ENCODE peak calls at places on chromosome 10, in five cellular contexts. M, F, S, V and P are unnamed samples. For H3K27me3, the result is how much of the 10 kb centered on the place peaks cover.

GRCh38 chr10:71042699-71043098 is 154.3 kb upstream of the PCBD1 start:
- DNase-seq in M (no peak), F (no peak), S (no peak), V (no peak), P (no peak)

GRCh38 chr10:12849351-12850181 is 151.9 kb downstream of the CCDC3 start:
- DNase-seq in M (no peak), F (no peak), S (no peak), V (no peak), P (no peak)

GRCh38 chr10:101272229-101272868 is 43.1 kb upstream of the LBX1 start:
- DNase-seq in M (peak), F (peak), S (peak), V (no peak), P (no peak)

GRCh38 chr10:88642991-88643390 is 21.3 kb upstream of the LIPF start:
- DNase-seq in M (peak), F (no peak), S (no peak), V (no peak), P (no peak)

GRCh38 chr10:118966131-118967125 is 63.1 kb upstream of the NANOS1 start:
- DNase-seq in M (no peak), F (no peak), S (no peak), V (no peak), P (no peak)

GRCh38 chr10:104026762-104027161 is 58.9 kb downstream of the COL17A1 start:
- DNase-seq in M (no peak), F (no peak), S (no peak), V (no peak), P (no peak)

GRCh38 chr10:124298891-124299290 is 119.8 kb downstream of the OAT start:
- DNase-seq in M (no peak), F (no peak), S (no peak), V (no peak), P (peak)

GRCh38 chr10:63665765-63666164 is 144.6 kb downstream of the REEP3 start:
- DNase-seq in M (peak), F (no peak), S (no peak), V (no peak), P (no peak)

GRCh38 chr10:17174626-17175025 is 26.8 kb downstream of the TRDMT1 start:
- DNase-seq in M (no peak), F (no peak), S (no peak), V (no peak), P (no peak)

GRCh38 chr10:132142396-132143161 is 44.2 kb upstream of the DPYSL4 start:
- DNase-seq in M (peak), F (peak), S (peak), V (peak), P (peak)

GRCh38 chr10:29634764-29635625 is at the start of gene SVIL:
- DNase-seq in M (peak), F (peak), S (no peak), V (peak), P (peak)

GRCh38 chr10:66980276-66980675 is 54.4 kb downstream of the LRRTM3 start:
- DNase-seq in M (no peak), F (no peak), S (no peak), V (no peak), P (no peak)

GRCh38 chr10:46550795-46551700 is 5.4 kb downstream of the GPRIN2 start:
- DNase-seq in M (no peak), F (no peak), S (no peak), V (peak), P (no peak)

GRCh38 chr10:119495061-119495505 is 47.4 kb downstream of the RGS10 start:
- DNase-seq in M (no peak), F (no peak), S (no peak), V (no peak), P (no peak)

GRCh38 chr10:98380493-98381339 is 34.3 kb downstream of the PYROXD2 start:
- DNase-seq in M (peak), F (no peak), S (no peak), V (no peak), P (no peak)

GRCh38 chr10:47091421-47091820 is 180.2 kb downstream of the PTPN20 start:
- DNase-seq in M (no peak), F (no peak), S (no peak), V (no peak), P (no peak)

GRCh38 chr10:60646966-60647796 is 131.1 kb upstream of the CDK1 start:
- DNase-seq in M (peak), F (peak), S (peak), V (no peak), P (no peak)

GRCh38 chr10:29960261-29960660 is 99.1 kb downstream of the JCAD start:
- DNase-seq in M (no peak), F (no peak), S (no peak), V (no peak), P (no peak)

GRCh38 chr10:4390219-4390618 is 435.8 kb upstream of the AKR1E2 start:
- DNase-seq in M (no peak), F (no peak), S (no peak), V (no peak), P (no peak)

GRCh38 chr10:69278446-69278963 is at the start of gene HK1:
- DNase-seq in M (peak), F (peak), S (no peak), V (no peak), P (no peak)
- H3K27ac ChIP-seq in M (peak), F (no peak), S (no peak), V (peak), P (no peak)

DNA sequence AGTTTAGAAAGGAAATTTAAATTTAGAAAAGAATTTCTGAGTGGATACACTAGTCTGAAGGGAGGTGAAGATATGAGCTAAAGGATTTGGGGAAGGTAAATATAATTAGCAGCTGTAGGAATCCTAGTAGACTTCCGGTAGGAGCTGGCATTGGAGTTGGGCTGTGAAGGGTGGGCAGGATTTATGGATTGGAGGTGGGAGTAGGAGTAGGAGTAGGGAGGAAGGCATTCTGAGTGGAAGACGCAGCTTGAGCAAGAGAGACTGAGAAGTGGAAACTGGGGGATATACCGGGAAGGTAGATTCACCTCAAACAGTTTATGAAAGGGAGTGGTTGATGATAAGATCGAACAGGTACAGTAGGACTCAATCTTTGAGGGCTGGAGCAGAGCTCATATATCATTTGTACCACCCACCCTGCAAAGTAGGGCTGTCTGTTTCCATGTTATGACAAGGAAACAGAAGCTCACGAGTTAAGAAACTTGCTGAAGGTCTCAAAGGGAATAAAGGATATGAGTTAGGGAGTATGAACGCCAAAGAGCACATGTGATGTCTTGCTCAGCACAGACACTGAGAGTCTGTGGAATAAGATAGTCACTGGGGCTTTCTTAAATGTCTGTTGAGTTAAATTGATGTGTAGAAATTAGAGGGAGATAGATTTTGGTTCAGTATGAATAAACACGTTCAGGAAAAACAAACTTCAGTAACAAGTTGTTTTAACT is 81.6 kb downstream of the RPS24 start:
- DNase-seq in M (no peak), F (no peak), S (no peak), V (no peak), P (no peak)
- H3K27me3 ChIP-seq in M (under half), F (under half), S (under half), V (under half), P (under half)

DNA sequence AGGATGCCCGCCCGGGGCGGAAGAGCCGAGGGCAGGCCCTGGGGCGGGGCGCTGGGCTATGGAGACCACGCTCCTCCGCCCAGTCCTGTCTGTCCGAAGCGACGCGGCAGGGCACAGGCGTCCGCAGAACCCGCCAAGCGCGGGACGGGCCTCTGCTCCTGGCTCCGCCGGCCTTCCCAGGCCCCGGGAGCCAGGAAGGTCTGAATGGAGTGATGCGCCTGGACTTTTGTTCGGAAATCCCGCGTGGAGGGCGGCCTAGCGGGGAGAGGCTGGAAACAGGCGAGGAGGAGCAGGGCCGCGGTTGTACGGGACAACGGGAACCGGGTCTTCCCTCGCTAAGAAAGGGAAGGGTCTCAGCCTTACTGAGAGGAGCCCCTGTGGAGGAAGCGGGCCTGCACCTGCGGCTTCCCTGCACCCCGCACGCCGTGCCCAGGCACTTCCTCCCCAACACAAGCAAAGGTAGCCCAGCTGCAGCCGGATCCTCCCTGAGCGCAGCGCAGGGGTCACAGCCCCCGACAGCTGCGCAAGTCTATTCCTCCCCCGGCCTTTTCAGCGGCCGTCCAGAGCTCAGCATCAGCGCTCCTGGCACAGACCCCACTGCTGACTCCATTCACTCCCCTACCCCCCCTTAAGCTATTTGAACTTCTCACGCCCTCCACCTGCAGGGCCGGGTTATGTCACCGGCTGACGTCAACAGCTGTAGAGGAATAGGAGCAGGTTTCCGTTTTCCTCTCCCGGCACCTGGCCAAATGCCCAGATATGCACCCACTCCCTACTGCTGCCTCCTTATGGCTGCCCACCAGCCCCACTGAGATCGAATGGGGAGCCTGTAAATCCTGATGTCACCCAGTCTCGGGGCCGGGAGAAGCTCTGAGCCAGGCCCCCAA is 143.2 kb upstream of the RET start:
- DNase-seq in M (no peak), F (peak), S (peak), V (no peak), P (no peak)
- H3K27ac ChIP-seq in M (no peak), F (no peak), S (peak), V (no peak), P (no peak)

GRCh38 chr10:24009115-24009514 is 199.8 kb upstream of the KIAA1217 start:
- DNase-seq in M (no peak), F (peak), S (no peak), V (no peak), P (no peak)
- H3K27me3 ChIP-seq in M (under half), F (under half), S (under half), V (under half), P (under half)

DNA sequence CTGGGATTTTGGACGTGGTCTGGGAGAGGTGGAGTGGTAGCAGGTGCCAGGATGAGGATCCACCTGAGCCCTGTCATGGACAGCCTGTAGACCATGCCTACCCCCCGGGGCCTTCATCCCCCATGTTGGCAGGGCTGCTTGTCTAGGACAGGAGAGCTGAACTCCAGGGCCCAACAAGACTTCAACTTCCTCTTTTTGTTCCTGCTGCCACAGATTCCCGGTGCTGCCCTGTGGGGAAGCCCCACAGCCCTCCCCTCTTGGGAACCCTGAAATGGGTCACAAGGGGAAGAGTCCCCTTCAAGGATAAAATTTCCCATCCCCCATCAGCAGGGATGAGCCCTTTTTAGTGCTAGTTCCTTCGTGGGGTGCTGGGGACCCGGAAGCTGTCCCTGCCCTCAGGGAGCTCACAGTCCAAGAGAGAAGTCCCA is 1.3 kb upstream of the CUEDC2 start:
- DNase-seq in M (no peak), F (no peak), S (no peak), V (peak), P (peak)
- H3K27ac ChIP-seq in M (no peak), F (no peak), S (no peak), V (no peak), P (no peak)

GRCh38 chr10:49610015-49610734 is at the start of gene SLC18A3:
- DNase-seq in M (no peak), F (peak), S (no peak), V (no peak), P (no peak)
- H3K27me3 ChIP-seq in M (half or more), F (half or more), S (under half), V (half or more), P (half or more)

DNA sequence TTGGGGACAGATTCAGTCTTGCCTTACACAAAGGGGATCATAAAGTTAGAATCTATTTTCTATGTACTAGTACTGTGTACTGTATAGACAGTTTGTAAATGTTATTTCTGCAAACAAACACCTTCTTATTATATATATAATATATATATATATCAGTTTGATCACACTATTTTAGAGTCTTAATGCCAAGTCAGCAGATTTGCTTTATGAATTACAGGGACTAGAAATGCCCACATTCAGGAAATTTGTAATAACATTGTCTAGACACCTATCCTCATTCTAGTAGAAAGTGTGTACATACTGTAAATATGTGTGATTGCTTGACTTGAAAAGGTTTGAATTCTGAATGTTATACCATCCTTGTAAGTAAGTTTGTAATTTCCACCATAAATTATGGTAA is 111.2 kb downstream of the NSUN6 start:
- DNase-seq in M (no peak), F (no peak), S (no peak), V (no peak), P (no peak)
- H3K27ac ChIP-seq in M (no peak), F (no peak), S (no peak), V (no peak), P (no peak)

GRCh38 chr10:127790165-127790564 is 53.2 kb downstream of the FOXI2 start:
- DNase-seq in M (no peak), F (no peak), S (no peak), V (no peak), P (no peak)
- H3K27me3 ChIP-seq in M (under half), F (under half), S (under half), V (under half), P (under half)

GRCh38 chr10:52066383-52066782 is 247.7 kb upstream of the DKK1 start:
- DNase-seq in M (no peak), F (peak), S (no peak), V (no peak), P (no peak)
- H3K27ac ChIP-seq in M (no peak), F (no peak), S (no peak), V (no peak), P (no peak)